ENCODE peak calls at places on chromosomes 6 and 20, in four cellular contexts. K, M, H and F are unnamed samples.

GRCh38 chr6:40342674-40343230 is 244.4 kb downstream of the LRFN2 start:
- DNase-seq in K (no peak), M (no peak), H (no peak), F (no peak)

GRCh38 chr6:45677381-45677992 is 299.8 kb upstream of the SUPT3H start:
- DNase-seq in K (no peak), H (peak; percentile 79), M (peak; percentile 30), F (peak; percentile 30)

GRCh38 chr6:116268589-116269293 is 11.0 kb downstream of the TSPYL1 start:
- DNase-seq in H (peak; percentile 54), K (peak; percentile 74), M (no peak), F (no peak)

GRCh38 chr6:151916680-151917164 is 109.2 kb downstream of the ESR1 start:
- DNase-seq in H (no peak), K (no peak), M (no peak), F (no peak)

GRCh38 chr20:56347628-56348305 is 11.0 kb upstream of the FAM210B start:
- DNase-seq in H (no peak), M (no peak), K (no peak), F (no peak)

GRCh38 chr20:50120935-50121693 is 8.2 kb upstream of the UBE2V1 start:
- DNase-seq in M (no peak), H (peak; percentile 75), K (no peak), F (no peak)

GRCh38 chr6:49142422-49143151 is 320.5 kb downstream of the MMUT start:
- DNase-seq in H (no peak), K (no peak), M (no peak), F (no peak)

GRCh38 chr20:19431906-19432305 is 219.5 kb downstream of the SLC24A3 start:
- DNase-seq in H (no peak), K (no peak), M (no peak), F (no peak)

GRCh38 chr6:98832282-98833100 is 1.9 kb upstream of the POU3F2 start:
- DNase-seq in H (no peak), K (no peak), M (no peak), F (no peak)

GRCh38 chr6:116426551-116426950 is 34.6 kb upstream of the CALHM6 start:
- DNase-seq in H (no peak), M (no peak), K (no peak), F (no peak)

GRCh38 chr6:158817298-158818007 is 1.7 kb downstream of the EZR start:
- DNase-seq in M (no peak), K (peak; percentile 90), H (no peak), F (no peak)

GRCh38 chr20:20487811-20488210 is 119.9 kb downstream of the INSM1 start:
- DNase-seq in K (no peak), H (no peak), M (no peak), F (no peak)

GRCh38 chr6:105181981-105182515 is 2.2 kb upstream of the POPDC3 start:
- DNase-seq in M (no peak), H (no peak), K (no peak), F (no peak)

GRCh38 chr20:17281478-17281877 is 54.6 kb downstream of the PCSK2 start:
- DNase-seq in M (no peak), H (peak; percentile 4), K (peak; percentile 4), F (no peak)

GRCh38 chr6:64817525-64817924 is 889.5 kb downstream of the EYS start:
- DNase-seq in H (no peak), M (no peak), K (no peak), F (no peak)

GRCh38 chr6:36052092-36052491 is 24.5 kb downstream of the MAPK14 start:
- DNase-seq in K (no peak), H (no peak), M (no peak), F (no peak)

GRCh38 chr6:161227004-161227950 is 46.6 kb downstream of the AGPAT4 start:
- DNase-seq in M (no peak), H (no peak), K (peak; percentile 56), F (no peak)
- TF ChIP-seq SPI1 in M (no peak), H (no peak), K (no peak), F (no peak)

DNA sequence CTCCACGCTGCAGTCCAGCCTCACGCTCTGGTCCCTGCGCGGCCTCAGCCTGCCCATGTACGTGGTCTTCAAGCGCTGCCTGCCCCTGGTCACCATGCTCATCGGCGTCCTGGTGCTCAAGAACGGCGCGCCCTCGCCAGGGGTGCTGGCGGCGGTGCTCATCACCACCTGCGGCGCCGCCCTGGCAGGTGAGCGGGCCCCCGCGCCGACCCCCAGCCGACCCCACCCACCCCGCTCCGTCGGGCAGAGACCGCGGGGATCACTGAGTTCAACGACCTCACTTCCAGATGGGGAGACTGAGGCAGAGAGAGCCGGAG is 537 bp downstream of the SLC35D3 start:
- DNase-seq in M (no peak), K (no peak), H (no peak), F (no peak)
- TF ChIP-seq SPI1 in M (no peak), K (no peak), H (no peak), F (no peak)

GRCh38 chr6:140134224-140134623 is 759.8 kb upstream of the CITED2 start:
- DNase-seq in M (no peak), K (no peak), H (no peak), F (no peak)
- TF ChIP-seq SPI1 in M (no peak), K (no peak), H (no peak), F (no peak)

GRCh38 chr20:38454556-38455473 is 17.8 kb upstream of the RALGAPB start:
- DNase-seq in K (no peak), M (no peak), H (no peak), F (no peak)

GRCh38 chr20:38458314-38458713 is 14.3 kb upstream of the RALGAPB start:
- DNase-seq in H (no peak), K (no peak), M (no peak), F (no peak)

GRCh38 chr20:38460040-38460623 is 12.5 kb upstream of the RALGAPB start:
- DNase-seq in M (no peak), H (peak; percentile 62), K (peak; percentile 56), F (no peak)
- TF ChIP-seq SPI1 in M (no peak), H (no peak), K (no peak), F (no peak)

DNA sequence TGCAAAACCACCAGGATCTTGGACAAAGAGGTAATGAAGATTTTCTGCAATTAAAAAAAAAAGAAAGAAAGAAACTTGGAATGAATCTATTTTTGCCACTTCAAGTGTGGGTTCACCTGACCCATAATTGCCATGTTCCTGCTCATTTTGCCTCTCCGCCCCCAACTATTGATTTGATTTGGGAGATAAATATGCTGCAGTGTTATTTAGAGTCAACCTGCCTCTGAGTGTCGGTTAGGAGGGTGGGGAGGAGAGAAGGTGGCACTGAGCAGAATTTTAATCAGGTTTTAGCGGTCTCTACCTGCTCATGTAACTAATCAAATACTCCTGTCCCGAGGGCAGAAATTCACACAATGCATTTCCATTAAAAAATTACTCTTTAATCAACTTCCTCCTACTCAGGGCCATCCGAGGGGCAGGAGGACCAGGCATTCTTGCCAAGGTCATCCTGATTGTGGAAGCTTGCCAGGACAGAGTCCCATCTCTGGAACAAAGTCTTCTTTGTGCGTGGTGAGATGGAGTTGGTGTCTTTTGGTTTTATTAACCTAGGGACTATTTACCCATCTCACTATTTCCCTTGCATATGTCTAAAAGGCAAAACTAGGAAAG is 300.1 kb downstream of the CDH26 start:
- DNase-seq in K (no peak), M (no peak), H (no peak), F (no peak)
- TF ChIP-seq SPI1 in K (no peak), M (no peak), H (no peak), F (no peak)

DNA sequence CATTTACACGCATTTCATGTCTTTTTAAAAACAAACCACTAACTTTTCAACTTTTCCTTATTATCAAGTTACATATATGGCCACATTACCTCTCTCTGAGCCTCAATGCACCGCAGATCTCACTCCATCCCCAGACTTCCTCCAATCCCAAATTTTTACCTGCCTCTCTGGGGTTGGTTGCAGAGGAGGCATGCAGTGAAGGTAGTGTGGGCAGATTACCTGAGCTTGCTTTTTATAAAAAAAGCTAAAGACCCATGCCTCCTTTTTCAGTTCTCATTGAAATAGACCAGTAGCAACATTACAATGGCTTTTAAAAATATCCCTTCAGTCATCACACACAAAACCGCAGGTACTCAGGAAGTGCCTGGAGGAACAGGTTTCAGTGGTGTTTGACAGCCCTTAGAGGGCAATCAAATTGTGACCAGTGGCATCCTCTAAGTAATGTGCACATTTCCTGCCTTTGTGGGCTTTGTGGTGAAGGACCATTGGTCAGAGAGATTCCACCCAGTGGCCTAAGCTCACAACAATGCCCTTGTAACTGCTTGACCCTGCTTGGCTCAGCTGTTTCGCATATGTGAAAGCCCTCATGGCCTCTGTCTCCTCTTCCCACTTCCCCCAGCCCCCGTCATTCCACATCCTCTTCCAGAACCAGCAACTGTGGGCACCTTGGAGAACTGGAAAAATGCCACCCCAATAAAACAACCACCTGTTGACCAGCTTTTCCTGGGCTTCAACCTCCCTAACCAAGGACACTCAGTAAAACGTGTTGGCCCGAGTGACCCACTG is 30.2 kb upstream of the IL17A start:
- DNase-seq in K (no peak), H (no peak), M (peak; percentile 87), F (no peak)
- TF ChIP-seq SPI1 in K (no peak), H (no peak), M (no peak), F (peak; percentile 62)